ENCODE peak calls at places on chromosome 14, in four cellular contexts. One of them, this sample, is unnamed.

GRCh38 chr14:54339771-54340170 is 57.0 kb upstream of the CDKN3 start:
- DNase-seq in A549: no peak
- DNase-seq in hepatocyte: no peak
- DNase-seq in AG09309: no peak
- DNase-seq in this sample: no peak

GRCh38 chr14:20295067-20295466 is 10.7 kb downstream of the TTC5 start:
- DNase-seq in A549: no peak
- DNase-seq in hepatocyte: no peak
- DNase-seq in AG09309: no peak
- DNase-seq in this sample: no peak

GRCh38 chr14:95156153-95156764 is 1.1 kb downstream of the DICER1 start:
- DNase-seq in A549: peak
- DNase-seq in hepatocyte: no peak
- DNase-seq in AG09309: no peak
- DNase-seq in this sample: no peak

GRCh38 chr14:21168055-21168454 is 12.2 kb upstream of the OR5AU1 start:
- DNase-seq in A549: no peak
- DNase-seq in hepatocyte: no peak
- DNase-seq in AG09309: no peak
- DNase-seq in this sample: no peak

GRCh38 chr14:40760703-40761102 is 846.0 kb upstream of the LRFN5 start:
- DNase-seq in A549: no peak
- DNase-seq in hepatocyte: no peak
- DNase-seq in AG09309: no peak
- DNase-seq in this sample: no peak

GRCh38 chr14:23694085-23694975 is 58.2 kb downstream of the DHRS2 start:
- DNase-seq in A549: peak
- DNase-seq in hepatocyte: peak
- DNase-seq in AG09309: peak
- DNase-seq in this sample: no peak

GRCh38 chr14:60971271-60971670 is 9.6 kb downstream of the TRMT5 start:
- DNase-seq in A549: no peak
- DNase-seq in hepatocyte: no peak
- DNase-seq in AG09309: no peak
- DNase-seq in this sample: no peak

GRCh38 chr14:77323571-77323970 is 2.7 kb downstream of the GSTZ1 start:
- DNase-seq in A549: no peak
- DNase-seq in hepatocyte: no peak
- DNase-seq in AG09309: no peak
- DNase-seq in this sample: no peak

GRCh38 chr14:91316761-91317160 is 72.3 kb upstream of the GPR68 start:
- DNase-seq in A549: no peak
- DNase-seq in hepatocyte: no peak
- DNase-seq in AG09309: no peak
- DNase-seq in this sample: no peak

GRCh38 chr14:73810478-73811163 is 41.0 kb upstream of the PTGR2 start:
- DNase-seq in A549: no peak
- DNase-seq in hepatocyte: no peak
- DNase-seq in AG09309: no peak
- DNase-seq in this sample: no peak

GRCh38 chr14:100406505-100407131 is 83.5 kb downstream of the SLC25A47 start:
- DNase-seq in A549: peak
- DNase-seq in hepatocyte: peak
- DNase-seq in AG09309: no peak
- DNase-seq in this sample: no peak

GRCh38 chr14:101464310-101464983 is 96.8 kb upstream of the DIO3 start:
- DNase-seq in A549: no peak
- DNase-seq in hepatocyte: no peak
- DNase-seq in AG09309: no peak
- DNase-seq in this sample: no peak

GRCh38 chr14:51792819-51793218 is 67.6 kb upstream of the GNG2 start:
- DNase-seq in A549: no peak
- DNase-seq in hepatocyte: no peak
- DNase-seq in AG09309: no peak
- DNase-seq in this sample: no peak

GRCh38 chr14:54625158-54625557 is 58.2 kb downstream of the SAMD4A start:
- DNase-seq in A549: no peak
- DNase-seq in hepatocyte: peak
- DNase-seq in AG09309: no peak
- DNase-seq in this sample: no peak

GRCh38 chr14:23559010-23559920 is 3.2 kb downstream of the THTPA start:
- DNase-seq in A549: peak
- DNase-seq in hepatocyte: peak
- DNase-seq in AG09309: no peak
- DNase-seq in this sample: peak

GRCh38 chr14:54935958-54936357 is 33.3 kb upstream of the GCH1 start:
- DNase-seq in A549: no peak
- DNase-seq in hepatocyte: no peak
- DNase-seq in AG09309: peak
- DNase-seq in this sample: no peak

GRCh38 chr14:77097006-77097688 is 911 bp upstream of the CIPC start:
- DNase-seq in A549: no peak
- DNase-seq in hepatocyte: no peak
- DNase-seq in AG09309: no peak
- DNase-seq in this sample: no peak

GRCh38 chr14:87461704-87462103 is 531.3 kb downstream of the GALC start:
- DNase-seq in A549: no peak
- DNase-seq in hepatocyte: no peak
- DNase-seq in AG09309: no peak
- DNase-seq in this sample: no peak

GRCh38 chr14:95245334-95245733 is 74.4 kb downstream of the CLMN start:
- DNase-seq in A549: no peak
- DNase-seq in hepatocyte: no peak
- DNase-seq in AG09309: no peak
- DNase-seq in this sample: no peak

GRCh38 chr14:101705733-101706508 is 55.6 kb upstream of the PPP2R5C start:
- DNase-seq in A549: no peak
- DNase-seq in hepatocyte: peak
- DNase-seq in AG09309: no peak
- DNase-seq in this sample: peak

GRCh38 chr14:52003324-52003723 is 14.0 kb downstream of the RTRAF start:
- DNase-seq in A549: no peak
- DNase-seq in hepatocyte: no peak
- DNase-seq in AG09309: no peak
- DNase-seq in this sample: no peak

GRCh38 chr14:87628129-87628528 is 364.9 kb downstream of the GALC start:
- DNase-seq in A549: no peak
- DNase-seq in hepatocyte: peak
- DNase-seq in AG09309: no peak
- DNase-seq in this sample: no peak

GRCh38 chr14:76951149-76951548 is 77.4 kb downstream of the IRF2BPL start:
- DNase-seq in A549: no peak
- DNase-seq in hepatocyte: peak
- DNase-seq in AG09309: no peak
- DNase-seq in this sample: no peak

GRCh38 chr14:73462078-73462715 is 3.9 kb upstream of the NUMB start:
- DNase-seq in A549: peak
- DNase-seq in hepatocyte: peak
- DNase-seq in AG09309: no peak
- DNase-seq in this sample: no peak

GRCh38 chr14:99159341-99160340 is 112.4 kb downstream of the BCL11B start:
- DNase-seq in A549: no peak
- DNase-seq in hepatocyte: no peak
- DNase-seq in AG09309: no peak
- DNase-seq in this sample: no peak

GRCh38 chr14:59455411-59455810 is 9.8 kb downstream of the GPR135 start:
- DNase-seq in A549: no peak
- DNase-seq in hepatocyte: no peak
- DNase-seq in AG09309: peak
- DNase-seq in this sample: no peak

GRCh38 chr14:22556021-22556989 is 32.7 kb downstream of the DAD1 start:
- DNase-seq in A549: no peak
- DNase-seq in hepatocyte: no peak
- DNase-seq in AG09309: no peak
- DNase-seq in this sample: peak

GRCh38 chr14:99649219-99649618 is 4.3 kb downstream of the HHIPL1 start:
- DNase-seq in A549: no peak
- DNase-seq in hepatocyte: no peak
- DNase-seq in AG09309: no peak
- DNase-seq in this sample: no peak

DNA sequence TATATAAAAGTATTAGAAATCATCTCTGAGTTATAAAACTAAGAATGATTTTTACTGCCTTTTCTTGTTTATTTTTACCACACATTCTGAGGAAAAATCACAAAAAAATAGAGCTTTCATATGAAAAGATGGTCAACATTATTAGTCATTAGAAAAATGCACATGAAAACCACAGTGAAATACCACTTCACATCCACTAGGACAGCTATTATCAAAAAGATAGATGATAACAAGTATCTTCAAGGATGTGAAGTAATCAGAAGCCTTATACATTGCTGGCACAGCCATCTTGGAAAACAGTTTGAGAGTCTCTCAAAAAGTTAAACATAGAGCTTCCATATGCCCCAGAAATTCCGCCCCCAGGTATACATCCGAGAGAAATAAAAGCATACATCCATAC is 523.8 kb downstream of the FUT8 start:
- DNase-seq in A549: no peak
- DNase-seq in hepatocyte: no peak
- DNase-seq in AG09309: no peak
- DNase-seq in this sample: no peak
- TF ChIP-seq CTCF in A549: no peak
- TF ChIP-seq CTCF in hepatocyte: no peak
- TF ChIP-seq CTCF in AG09309: no peak
- TF ChIP-seq CTCF in this sample: no peak

GRCh38 chr14:86038401-86038985 is 508.5 kb downstream of the FLRT2 start:
- DNase-seq in A549: peak
- DNase-seq in hepatocyte: peak
- DNase-seq in AG09309: peak
- DNase-seq in this sample: no peak
- TF ChIP-seq CTCF in A549: peak
- TF ChIP-seq CTCF in hepatocyte: peak
- TF ChIP-seq CTCF in AG09309: peak
- TF ChIP-seq CTCF in this sample: no peak

GRCh38 chr14:69208665-69209064 is 17.4 kb downstream of the EXD2 start:
- DNase-seq in A549: no peak
- DNase-seq in hepatocyte: no peak
- DNase-seq in AG09309: no peak
- DNase-seq in this sample: no peak

GRCh38 chr14:69207435-69208041 is 16.2 kb downstream of the EXD2 start:
- DNase-seq in A549: no peak
- DNase-seq in hepatocyte: no peak
- DNase-seq in AG09309: no peak
- DNase-seq in this sample: no peak

GRCh38 chr14:69199786-69200185 is 8.5 kb downstream of the EXD2 start:
- DNase-seq in A549: no peak
- DNase-seq in hepatocyte: no peak
- DNase-seq in AG09309: no peak
- DNase-seq in this sample: no peak

DNA sequence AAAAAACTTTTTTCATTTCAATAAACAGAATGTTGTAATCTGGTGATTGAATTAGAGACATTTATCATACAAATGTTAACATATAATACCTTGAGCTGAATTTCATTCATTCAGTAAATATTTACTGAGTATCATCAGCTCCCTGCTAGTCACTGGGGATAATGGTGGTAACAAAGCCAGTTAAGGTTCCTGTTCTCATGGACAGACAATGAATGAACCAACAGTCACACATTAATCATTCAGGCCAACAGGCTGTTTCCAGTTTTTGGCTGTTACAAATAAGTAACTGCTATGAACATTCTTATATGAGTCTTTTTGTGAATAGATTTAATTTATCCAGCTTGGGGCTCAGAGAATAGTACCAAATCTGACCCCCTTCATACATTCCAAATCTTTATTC is 13.5 kb downstream of the EXD2 start:
- DNase-seq in A549: peak
- DNase-seq in hepatocyte: no peak
- DNase-seq in AG09309: no peak
- DNase-seq in this sample: no peak
- TF ChIP-seq CTCF in A549: no peak
- TF ChIP-seq CTCF in hepatocyte: no peak
- TF ChIP-seq CTCF in AG09309: no peak
- TF ChIP-seq CTCF in this sample: no peak

GRCh38 chr14:105014631-105015030 is 6.3 kb downstream of the CDCA4 start:
- DNase-seq in A549: no peak
- DNase-seq in hepatocyte: no peak
- DNase-seq in AG09309: no peak
- DNase-seq in this sample: no peak

GRCh38 chr14:105011312-105011990 is 9.4 kb downstream of the CDCA4 start:
- DNase-seq in A549: no peak
- DNase-seq in hepatocyte: no peak
- DNase-seq in AG09309: no peak
- DNase-seq in this sample: no peak

GRCh38 chr14:105012171-105012985 is 8.5 kb downstream of the CDCA4 start:
- DNase-seq in A549: peak
- DNase-seq in hepatocyte: no peak
- DNase-seq in AG09309: no peak
- DNase-seq in this sample: no peak

GRCh38 chr14:105014032-105014431 is 6.9 kb downstream of the CDCA4 start:
- DNase-seq in A549: no peak
- DNase-seq in hepatocyte: no peak
- DNase-seq in AG09309: no peak
- DNase-seq in this sample: no peak

GRCh38 chr14:105013150-105013787 is 7.6 kb downstream of the CDCA4 start:
- DNase-seq in A549: no peak
- DNase-seq in hepatocyte: no peak
- DNase-seq in AG09309: no peak
- DNase-seq in this sample: no peak
- TF ChIP-seq CTCF in A549: no peak
- TF ChIP-seq CTCF in hepatocyte: no peak
- TF ChIP-seq CTCF in AG09309: no peak
- TF ChIP-seq CTCF in this sample: no peak

GRCh38 chr14:103209054-103209453 is 85.8 kb downstream of the TNFAIP2 start:
- DNase-seq in A549: peak
- DNase-seq in hepatocyte: no peak
- DNase-seq in AG09309: no peak
- DNase-seq in this sample: no peak
- TF ChIP-seq CTCF in A549: no peak
- TF ChIP-seq CTCF in hepatocyte: peak
- TF ChIP-seq CTCF in AG09309: peak
- TF ChIP-seq CTCF in this sample: no peak

GRCh38 chr14:80862983-80863382 is 78.6 kb downstream of the CEP128 start:
- DNase-seq in A549: no peak
- DNase-seq in hepatocyte: no peak
- DNase-seq in AG09309: no peak
- DNase-seq in this sample: no peak
- TF ChIP-seq CTCF in A549: peak
- TF ChIP-seq CTCF in hepatocyte: peak
- TF ChIP-seq CTCF in AG09309: no peak
- TF ChIP-seq CTCF in this sample: no peak